ENCODE peak calls at places on chromosomes 16 and 17, in six cellular contexts. X, Y, T, C, D and F are unnamed samples.

GRCh38 chr17:41689497-41690299 is 1.0 kb downstream of the EIF1 start:
- DNase-seq in X (no peak), Y (no peak), T (no peak), C (peak; percentile 71), D (peak; percentile 74), F (no peak)

GRCh38 chr17:38701504-38702165 is 3.4 kb upstream of the MLLT6 start:
- DNase-seq in X (peak; percentile 46), Y (peak; percentile 63), T (no peak), C (peak; percentile 55), D (peak; percentile 91), F (no peak)

GRCh38 chr17:75819723-75820410 is 24.3 kb downstream of the UNC13D start:
- DNase-seq in X (no peak), Y (no peak), T (no peak), C (no peak), D (no peak), F (no peak)

GRCh38 chr16:6531067-6531466 is 801.6 kb upstream of the RBFOX1 start:
- DNase-seq in X (no peak), Y (no peak), T (no peak), C (no peak), D (no peak), F (no peak)

GRCh38 chr17:27512511-27513346 is 56.5 kb downstream of the KSR1 start:
- DNase-seq in X (no peak), Y (no peak), T (no peak), C (no peak), D (no peak), F (no peak)

GRCh38 chr17:63961355-63962207 is 11.1 kb downstream of the SCN4A start:
- DNase-seq in X (peak; percentile 38), Y (peak; percentile 54), T (peak; percentile 82), C (peak; percentile 64), D (peak; percentile 76), F (no peak)

GRCh38 chr17:73669771-73670170 is 25.5 kb upstream of the SDK2 start:
- DNase-seq in X (no peak), Y (no peak), T (no peak), C (no peak), D (no peak), F (no peak)

GRCh38 chr16:19265531-19265930 is 20.0 kb upstream of the CLEC19A start:
- DNase-seq in X (no peak), Y (no peak), T (no peak), C (no peak), D (no peak), F (no peak)

GRCh38 chr17:49633762-49634486 is 44.0 kb downstream of the SPOP start:
- DNase-seq in X (no peak), Y (no peak), T (no peak), C (no peak), D (no peak), F (no peak)

GRCh38 chr17:15452746-15453145 is 14.7 kb downstream of the CDRT4 start:
- DNase-seq in X (no peak), Y (no peak), T (no peak), C (no peak), D (no peak), F (no peak)

GRCh38 chr17:16516594-16517018 is 24.6 kb upstream of the LRRC75A start:
- DNase-seq in X (no peak), Y (peak; percentile 95), T (peak; percentile 38), C (no peak), D (no peak), F (no peak)

GRCh38 chr16:76345093-76345735 is 68.0 kb downstream of the CNTNAP4 start:
- DNase-seq in X (no peak), Y (no peak), T (no peak), C (no peak), D (no peak), F (no peak)

GRCh38 chr16:66786551-66786950 is 14.8 kb downstream of the TERB1 start:
- DNase-seq in X (no peak), Y (no peak), T (no peak), C (no peak), D (no peak), F (no peak)